ENCODE peak calls at places on chromosomes 1 and 21, in six cellular contexts. One of them, this sample, is unnamed.

GRCh38 chr1:3504823-3505155 is 50.3 kb downstream of the ARHGEF16 start:
- DNase-seq in H9: no peak
- DNase-seq in colonic mucosa: no peak
- DNase-seq in neural progenitor cell: no peak
- DNase-seq in PC-3: no peak
- DNase-seq in SK-N-SH: no peak
- DNase-seq in this sample: no peak

GRCh38 chr1:214637722-214638473 is 34.9 kb downstream of the CENPF start:
- DNase-seq in H9: no peak
- DNase-seq in colonic mucosa: no peak
- DNase-seq in PC-3: peak; percentile 68
- DNase-seq in SK-N-SH: no peak
- DNase-seq in neural progenitor cell: peak; percentile 43
- DNase-seq in this sample: no peak

GRCh38 chr1:200253774-200254495 is 155.9 kb downstream of the ZNF281 start:
- DNase-seq in PC-3: no peak
- DNase-seq in H9: no peak
- DNase-seq in SK-N-SH: no peak
- DNase-seq in colonic mucosa: no peak
- DNase-seq in neural progenitor cell: no peak
- DNase-seq in this sample: no peak

GRCh38 chr1:215605011-215605621 is 38.0 kb downstream of the KCTD3 start:
- DNase-seq in neural progenitor cell: no peak
- DNase-seq in colonic mucosa: no peak
- DNase-seq in H9: no peak
- DNase-seq in SK-N-SH: no peak
- DNase-seq in PC-3: no peak
- DNase-seq in this sample: no peak

GRCh38 chr1:165823552-165824268 is 3.7 kb upstream of the UCK2 start:
- DNase-seq in PC-3: no peak
- DNase-seq in neural progenitor cell: no peak
- DNase-seq in H9: no peak
- DNase-seq in colonic mucosa: no peak
- DNase-seq in SK-N-SH: no peak
- DNase-seq in this sample: no peak

GRCh38 chr1:235145639-235146038 is 15.4 kb downstream of the RBM34 start:
- DNase-seq in neural progenitor cell: no peak
- DNase-seq in H9: no peak
- DNase-seq in SK-N-SH: no peak
- DNase-seq in colonic mucosa: no peak
- DNase-seq in PC-3: no peak
- DNase-seq in this sample: no peak

GRCh38 chr1:19096036-19096833 is 113.8 kb downstream of the UBR4 start:
- DNase-seq in SK-N-SH: peak; percentile 37
- DNase-seq in PC-3: peak; percentile 74
- DNase-seq in colonic mucosa: peak; percentile 64
- DNase-seq in neural progenitor cell: peak; percentile 61
- DNase-seq in H9: no peak
- DNase-seq in this sample: no peak

GRCh38 chr1:27299385-27300252 is 22.3 kb upstream of the TMEM222 start:
- DNase-seq in SK-N-SH: peak; percentile 78
- DNase-seq in H9: peak; percentile 79
- DNase-seq in PC-3: peak; percentile 98
- DNase-seq in colonic mucosa: peak; percentile 53
- DNase-seq in neural progenitor cell: peak; percentile 78
- DNase-seq in this sample: peak; percentile 79

DNA sequence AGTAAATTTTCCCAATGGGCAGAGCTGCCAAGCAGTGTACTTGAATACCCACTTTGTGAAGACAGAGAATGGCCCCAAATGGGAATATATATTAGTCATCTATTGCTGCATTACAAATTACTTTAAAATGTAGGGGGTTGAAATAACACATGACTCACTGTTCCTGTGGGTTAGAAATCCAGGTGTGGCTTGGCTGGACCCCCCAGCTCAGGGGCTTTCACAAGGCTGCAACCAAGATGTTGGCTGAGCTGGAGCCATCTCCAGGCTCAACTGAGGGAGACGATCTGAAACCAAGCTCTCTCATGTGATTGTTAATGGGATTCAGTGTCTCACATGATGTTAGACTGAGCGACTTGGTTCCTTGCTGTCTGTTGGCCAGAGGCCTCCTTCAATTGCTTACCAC is 33.4 kb upstream of the ARHGAP29 start:
- DNase-seq in colonic mucosa: no peak
- DNase-seq in neural progenitor cell: no peak
- DNase-seq in PC-3: peak; percentile 96
- DNase-seq in SK-N-SH: no peak
- DNase-seq in H9: no peak
- DNase-seq in this sample: no peak
- H3K9ac ChIP-seq in colonic mucosa: no peak overlapping the region
- H3K9ac ChIP-seq in neural progenitor cell: no peak overlapping the region
- H3K9ac ChIP-seq in PC-3: peak overlapping the region; percentile 66
- H3K9ac ChIP-seq in SK-N-SH: no peak overlapping the region
- H3K9ac ChIP-seq in H9: no peak overlapping the region
- H3K9ac ChIP-seq in this sample: no peak overlapping the region

DNA sequence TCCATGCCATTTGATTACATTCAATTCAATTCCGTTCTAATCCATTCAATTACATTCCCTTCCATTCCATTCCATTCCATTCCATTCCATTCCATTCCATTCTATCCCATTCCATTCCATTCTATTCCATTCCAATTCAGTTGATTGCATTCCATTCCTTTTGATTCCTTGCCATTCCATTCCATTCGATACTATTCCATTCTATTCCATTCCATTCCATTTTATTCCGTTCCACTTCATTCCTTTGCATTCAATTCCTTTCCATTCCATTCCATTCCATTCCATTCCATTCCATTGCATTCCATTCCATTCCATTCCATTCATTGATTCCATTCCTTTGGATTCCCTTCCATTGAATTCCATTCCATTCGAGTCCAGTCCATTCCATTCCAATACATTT is 2574.0 kb upstream of the TPTE start:
- DNase-seq in H9: no peak
- DNase-seq in neural progenitor cell: no peak
- DNase-seq in colonic mucosa: no peak
- DNase-seq in PC-3: no peak
- DNase-seq in SK-N-SH: no peak
- DNase-seq in this sample: no peak
- H3K9me3 ChIP-seq in H9: no peaks in the 10 kb centered on the region
- H3K9me3 ChIP-seq in neural progenitor cell: peaks cover 98% of the 10 kb centered on the region
- H3K9me3 ChIP-seq in colonic mucosa: peaks cover 49% of the 10 kb centered on the region
- H3K9me3 ChIP-seq in PC-3: peaks cover 97% of the 10 kb centered on the region
- H3K9me3 ChIP-seq in SK-N-SH: peaks cover 37% of the 10 kb centered on the region
- H3K9me3 ChIP-seq in this sample: peaks cover 66% of the 10 kb centered on the region

DNA sequence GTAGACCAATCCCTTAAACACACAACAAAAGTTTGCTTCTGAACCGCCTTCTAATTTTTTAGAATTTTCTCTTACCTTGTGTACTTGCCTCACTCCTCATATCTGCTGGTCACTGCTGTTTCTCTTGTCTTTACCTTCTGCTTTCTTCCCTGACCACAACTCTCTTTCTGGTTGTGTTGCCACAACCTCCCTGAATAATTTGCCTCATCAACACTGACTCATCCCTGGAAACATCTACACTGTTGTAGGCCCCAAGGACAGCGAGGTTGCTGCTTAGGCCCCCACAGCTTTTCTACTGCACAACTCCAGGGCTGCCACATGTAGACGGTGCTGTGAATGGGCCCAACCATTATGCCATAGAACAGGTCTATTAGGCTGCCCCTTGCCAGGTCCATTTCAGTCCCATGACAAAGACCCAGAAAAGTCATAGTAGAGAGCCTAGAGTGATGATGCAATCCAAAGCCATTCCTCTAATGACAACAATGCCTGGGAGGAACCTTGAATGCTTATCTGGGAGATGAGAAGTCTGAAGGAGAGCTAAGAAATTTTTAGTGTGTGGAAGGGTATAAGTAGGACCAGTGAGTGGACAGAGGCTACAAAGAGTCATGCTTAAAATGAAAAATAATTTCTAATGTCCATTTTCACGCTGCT is 36.6 kb upstream of the LCE5A start:
- DNase-seq in colonic mucosa: no peak
- DNase-seq in PC-3: no peak
- DNase-seq in neural progenitor cell: no peak
- DNase-seq in SK-N-SH: no peak
- DNase-seq in H9: no peak
- DNase-seq in this sample: no peak
- H3K9ac ChIP-seq in colonic mucosa: no peak overlapping the region
- H3K9ac ChIP-seq in PC-3: no peak overlapping the region
- H3K9ac ChIP-seq in neural progenitor cell: no peak overlapping the region
- H3K9ac ChIP-seq in SK-N-SH: no peak overlapping the region
- H3K9ac ChIP-seq in H9: no peak overlapping the region
- H3K9ac ChIP-seq in this sample: no peak overlapping the region

GRCh38 chr21:29985866-29986265 is 46.1 kb upstream of the GRIK1 start:
- DNase-seq in H9: no peak
- DNase-seq in PC-3: no peak
- DNase-seq in colonic mucosa: no peak
- DNase-seq in neural progenitor cell: no peak
- DNase-seq in SK-N-SH: no peak
- DNase-seq in this sample: peak; percentile 39
- H3K9me3 ChIP-seq in H9: no peaks in the 10 kb centered on the region
- H3K9me3 ChIP-seq in PC-3: no peaks in the 10 kb centered on the region
- H3K9me3 ChIP-seq in colonic mucosa: no peaks in the 10 kb centered on the region
- H3K9me3 ChIP-seq in neural progenitor cell: no peaks in the 10 kb centered on the region
- H3K9me3 ChIP-seq in SK-N-SH: no peaks in the 10 kb centered on the region
- H3K9me3 ChIP-seq in this sample: no peaks in the 10 kb centered on the region

GRCh38 chr1:219506337-219506944 is 106.5 kb downstream of the ZC3H11B start:
- DNase-seq in H9: no peak
- DNase-seq in colonic mucosa: no peak
- DNase-seq in SK-N-SH: no peak
- DNase-seq in neural progenitor cell: no peak
- DNase-seq in PC-3: peak; percentile 53
- DNase-seq in this sample: no peak
- H3K9ac ChIP-seq in H9: no peak overlapping the region
- H3K9ac ChIP-seq in colonic mucosa: no peak overlapping the region
- H3K9ac ChIP-seq in SK-N-SH: no peak overlapping the region
- H3K9ac ChIP-seq in neural progenitor cell: no peak overlapping the region
- H3K9ac ChIP-seq in PC-3: peak overlapping the region; percentile 62
- H3K9ac ChIP-seq in this sample: no peak overlapping the region

DNA sequence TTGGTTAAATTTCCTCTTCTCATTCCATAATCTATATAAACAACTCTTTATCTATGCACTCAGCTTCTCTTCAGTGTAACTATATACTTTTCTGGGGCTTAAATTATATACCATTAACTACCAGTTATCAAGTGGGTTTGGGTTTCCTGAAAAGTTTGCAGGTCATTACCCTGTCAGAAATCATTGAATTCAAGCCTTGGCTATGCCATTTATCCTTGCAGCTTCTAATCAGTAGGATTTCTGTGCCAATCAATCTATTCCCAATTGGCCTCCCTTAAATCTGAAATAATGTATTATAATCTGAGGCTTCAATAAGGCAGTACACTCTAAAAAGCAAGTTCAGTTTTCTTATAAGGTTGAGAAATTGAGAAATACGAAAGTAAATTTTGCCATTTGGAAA is 466.5 kb downstream of the NCAM2 start:
- DNase-seq in colonic mucosa: no peak
- DNase-seq in neural progenitor cell: no peak
- DNase-seq in PC-3: no peak
- DNase-seq in H9: no peak
- DNase-seq in SK-N-SH: no peak
- DNase-seq in this sample: no peak
- H3K9me3 ChIP-seq in colonic mucosa: no peaks in the 10 kb centered on the region
- H3K9me3 ChIP-seq in neural progenitor cell: no peaks in the 10 kb centered on the region
- H3K9me3 ChIP-seq in PC-3: no peaks in the 10 kb centered on the region
- H3K9me3 ChIP-seq in H9: no peaks in the 10 kb centered on the region
- H3K9me3 ChIP-seq in SK-N-SH: peaks cover 2% of the 10 kb centered on the region
- H3K9me3 ChIP-seq in this sample: no peaks in the 10 kb centered on the region

GRCh38 chr1:229570305-229570704 is 11.8 kb upstream of the ABCB10 start:
- DNase-seq in neural progenitor cell: no peak
- DNase-seq in SK-N-SH: no peak
- DNase-seq in PC-3: no peak
- DNase-seq in H9: no peak
- DNase-seq in colonic mucosa: no peak
- DNase-seq in this sample: no peak

GRCh38 chr1:229563241-229563640 is 4.7 kb upstream of the ABCB10 start:
- DNase-seq in colonic mucosa: no peak
- DNase-seq in neural progenitor cell: peak; percentile 69
- DNase-seq in SK-N-SH: no peak
- DNase-seq in H9: peak; percentile 45
- DNase-seq in PC-3: no peak
- DNase-seq in this sample: no peak

GRCh38 chr1:229570891-229571516 is 12.5 kb upstream of the ABCB10 start:
- DNase-seq in H9: no peak
- DNase-seq in colonic mucosa: peak; percentile 63
- DNase-seq in neural progenitor cell: no peak
- DNase-seq in SK-N-SH: no peak
- DNase-seq in PC-3: no peak
- DNase-seq in this sample: no peak

GRCh38 chr1:229563701-229564100 is 5.2 kb upstream of the ABCB10 start:
- DNase-seq in H9: no peak
- DNase-seq in colonic mucosa: no peak
- DNase-seq in neural progenitor cell: no peak
- DNase-seq in PC-3: no peak
- DNase-seq in SK-N-SH: no peak
- DNase-seq in this sample: no peak

GRCh38 chr1:229567109-229567868 is 8.8 kb upstream of the ABCB10 start:
- DNase-seq in colonic mucosa: no peak
- DNase-seq in PC-3: no peak
- DNase-seq in SK-N-SH: no peak
- DNase-seq in neural progenitor cell: no peak
- DNase-seq in H9: no peak
- DNase-seq in this sample: no peak
- H3K9ac ChIP-seq in colonic mucosa: no peak overlapping the region
- H3K9ac ChIP-seq in PC-3: no peak overlapping the region
- H3K9ac ChIP-seq in SK-N-SH: no peak overlapping the region
- H3K9ac ChIP-seq in neural progenitor cell: no peak overlapping the region
- H3K9ac ChIP-seq in H9: no peak overlapping the region
- H3K9ac ChIP-seq in this sample: no peak overlapping the region

DNA sequence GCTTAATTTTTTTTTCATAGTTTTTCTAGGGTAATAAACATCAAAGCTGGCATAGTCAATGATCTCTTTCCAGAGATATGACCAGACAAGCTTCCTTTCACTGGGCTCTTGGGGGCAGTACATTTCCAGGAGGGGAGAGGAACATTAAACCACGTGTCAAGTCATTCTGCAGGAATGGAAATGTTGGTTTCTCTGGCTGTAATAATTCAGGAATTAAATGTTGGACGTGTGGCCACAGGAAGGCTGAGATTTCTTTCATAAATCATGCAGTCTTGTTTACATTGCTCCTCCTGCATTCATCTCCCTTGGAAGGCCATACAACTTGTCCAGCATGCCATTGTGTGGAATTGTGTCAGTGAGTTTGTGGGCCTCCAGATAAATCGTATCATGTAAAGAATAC is 259.2 kb downstream of the ADGRL2 start:
- DNase-seq in colonic mucosa: no peak
- DNase-seq in H9: no peak
- DNase-seq in neural progenitor cell: no peak
- DNase-seq in SK-N-SH: no peak
- DNase-seq in PC-3: no peak
- DNase-seq in this sample: no peak
- H3K9me3 ChIP-seq in colonic mucosa: no peaks in the 10 kb centered on the region
- H3K9me3 ChIP-seq in H9: no peaks in the 10 kb centered on the region
- H3K9me3 ChIP-seq in neural progenitor cell: no peaks in the 10 kb centered on the region
- H3K9me3 ChIP-seq in SK-N-SH: no peaks in the 10 kb centered on the region
- H3K9me3 ChIP-seq in PC-3: no peaks in the 10 kb centered on the region
- H3K9me3 ChIP-seq in this sample: no peaks in the 10 kb centered on the region